ENCODE peak calls at places on chromosomes 3 and 15, in eight cellular contexts. N is OCI-LY7, Z is DND-41, C is fibroblast of lung, J is IMR-90, W is astrocyte, L is neuronal stem cell, E is PC-9. F is an unnamed sample. For H3K4me1, the result is how much of the 10 kb centered on the place peaks cover.

GRCh38 chr3:141825216-141826011 is 51.0 kb upstream of the ATP1B3 start:
- DNase-seq in N (no peak), Z (no peak), C (no peak), J (no peak), W (no peak), L (no peak), E (no peak), F (no peak)

GRCh38 chr3:45544024-45544718 is 50.4 kb upstream of the LIMD1 start:
- DNase-seq in N (no peak), Z (no peak), C (no peak), J (no peak), W (no peak), L (no peak), E (no peak), F (no peak)

GRCh38 chr15:76098685-76099084 is 38.9 kb downstream of the TMEM266 start:
- DNase-seq in N (no peak), Z (no peak), C (no peak), J (no peak), W (no peak), L (no peak), E (no peak), F (no peak)

GRCh38 chr3:50627407-50628051 is 10.6 kb downstream of the MAPKAPK3 start:
- DNase-seq in N (no peak), Z (peak), C (peak), J (peak), W (peak), L (no peak), E (peak), F (peak)

GRCh38 chr3:125375950-125376679 is 990 bp upstream of the ZNF148 start:
- DNase-seq in N (no peak), Z (no peak), C (peak), J (peak), W (no peak), L (no peak), E (peak), F (peak)

GRCh38 chr15:68638953-68639500 is 60.2 kb downstream of the CORO2B start:
- DNase-seq in N (no peak), Z (no peak), C (peak), J (peak), W (peak), L (no peak), E (no peak), F (peak)

GRCh38 chr3:99865321-99865720 is 47.7 kb downstream of the CMSS1 start:
- DNase-seq in N (no peak), Z (no peak), C (peak), J (peak), W (no peak), L (no peak), E (no peak), F (peak)

GRCh38 chr15:52680756-52681155 is 1.6 kb upstream of the ATOSA start:
- DNase-seq in N (peak), Z (no peak), C (no peak), J (no peak), W (no peak), L (no peak), E (no peak), F (no peak)

GRCh38 chr3:122927726-122928125 is 99.8 kb downstream of the SEMA5B start:
- DNase-seq in N (no peak), Z (no peak), C (no peak), J (no peak), W (no peak), L (no peak), E (no peak), F (no peak)

GRCh38 chr3:84989102-84989501 is 30.3 kb downstream of the CADM2 start:
- DNase-seq in N (no peak), Z (no peak), C (no peak), J (no peak), W (no peak), L (no peak), E (no peak), F (no peak)
- H3K4me1 ChIP-seq in N (under half), Z (under half), C (under half), J (under half), W (under half), L (under half), E (under half), F (under half)

DNA sequence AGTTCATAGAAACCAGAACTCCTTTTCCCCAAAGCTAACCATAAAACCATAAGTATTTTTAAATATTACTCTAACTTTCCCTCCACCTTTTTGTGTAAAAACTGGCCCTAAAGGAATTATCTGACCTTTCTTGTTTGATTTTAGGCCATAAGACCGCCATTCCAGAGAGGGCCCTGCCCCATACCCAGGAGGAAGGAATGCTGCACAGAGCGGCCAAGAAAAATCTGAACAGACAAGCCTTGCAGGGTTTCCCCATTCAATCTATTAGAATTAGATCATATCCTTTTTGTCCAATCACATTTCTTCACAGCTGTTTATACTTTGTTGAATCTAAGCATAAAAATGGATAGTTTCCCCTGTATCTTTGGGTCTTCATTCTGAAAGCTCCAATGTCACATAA is 97.1 kb downstream of the B3GALNT1 start:
- DNase-seq in N (no peak), Z (no peak), C (no peak), J (no peak), W (no peak), L (no peak), E (peak), F (no peak)
- H3K4me2 ChIP-seq in N (no peak), Z (no peak), C (no peak), J (no peak), W (no peak), L (no peak), E (no peak), F (no peak)

GRCh38 chr3:43094851-43095250 is 11.0 kb downstream of the POMGNT2 start:
- DNase-seq in N (no peak), Z (no peak), C (no peak), J (no peak), W (no peak), L (no peak), E (no peak), F (no peak)
- H3K4me3 ChIP-seq in N (no peak), Z (no peak), C (no peak), J (no peak), W (no peak), L (no peak), E (no peak), F (no peak)

GRCh38 chr3:51681453-51681852 is 10.4 kb downstream of the TEX264 start:
- DNase-seq in N (peak), Z (peak), C (no peak), J (peak), W (no peak), L (no peak), E (peak), F (peak)
- H3K4me1 ChIP-seq in N (under half), Z (under half), C (under half), J (under half), W (under half), L (under half), E (under half), F (half or more)

GRCh38 chr15:70794596-70795310 is 31.4 kb upstream of the UACA start:
- DNase-seq in N (no peak), Z (no peak), C (peak), J (peak), W (peak), L (no peak), E (peak), F (no peak)
- H3K4me2 ChIP-seq in N (no peak), Z (no peak), C (peak), J (peak), W (peak), L (no peak), E (peak), F (peak)